ENCODE peak calls at places on chromosomes 4 and X, in seven cellular contexts. One of them, this sample, is unnamed.
A peak's percentile ranks its signal among the peaks of the same experiment; 100 is the strongest.

GRCh38 chr4:129641179-129641578 is 545.2 kb downstream of the C4orf33 start:
- DNase-seq in GM23338: peak; percentile 85
- DNase-seq in uterus: no peak
- DNase-seq in suprapubic skin: no peak
- DNase-seq in lower lobe of right lung: no peak
- DNase-seq in A549: peak; percentile 44
- DNase-seq in tibial nerve: peak; percentile 86
- DNase-seq in this sample: peak; percentile 4

GRCh38 chrX:15334561-15334960 is 762 bp downstream of the PIGA start:
- DNase-seq in GM23338: no peak
- DNase-seq in uterus: no peak
- DNase-seq in suprapubic skin: no peak
- DNase-seq in lower lobe of right lung: no peak
- DNase-seq in A549: no peak
- DNase-seq in tibial nerve: no peak
- DNase-seq in this sample: no peak

GRCh38 chr4:24774452-24774851 is 20.9 kb upstream of the SOD3 start:
- DNase-seq in GM23338: no peak
- DNase-seq in uterus: no peak
- DNase-seq in suprapubic skin: no peak
- DNase-seq in lower lobe of right lung: no peak
- DNase-seq in A549: no peak
- DNase-seq in tibial nerve: no peak
- DNase-seq in this sample: no peak

GRCh38 chrX:22538581-22538980 is 265.9 kb downstream of the CBLL2 start:
- DNase-seq in GM23338: no peak
- DNase-seq in uterus: no peak
- DNase-seq in suprapubic skin: no peak
- DNase-seq in lower lobe of right lung: no peak
- DNase-seq in A549: no peak
- DNase-seq in tibial nerve: no peak
- DNase-seq in this sample: no peak

GRCh38 chr4:183889190-183889589 is 15.9 kb upstream of the STOX2 start:
- DNase-seq in GM23338: no peak
- DNase-seq in uterus: no peak
- DNase-seq in suprapubic skin: no peak
- DNase-seq in lower lobe of right lung: no peak
- DNase-seq in A549: no peak
- DNase-seq in tibial nerve: no peak
- DNase-seq in this sample: no peak

GRCh38 chr4:180059216-180059881 is 2183.9 kb upstream of the TENM3 start:
- DNase-seq in GM23338: peak; percentile 55
- DNase-seq in uterus: no peak
- DNase-seq in suprapubic skin: no peak
- DNase-seq in lower lobe of right lung: no peak
- DNase-seq in A549: no peak
- DNase-seq in tibial nerve: no peak
- DNase-seq in this sample: no peak

GRCh38 chrX:9062621-9063020 is 28.7 kb upstream of the FAM9B start:
- DNase-seq in GM23338: no peak
- DNase-seq in uterus: no peak
- DNase-seq in suprapubic skin: no peak
- DNase-seq in lower lobe of right lung: no peak
- DNase-seq in A549: no peak
- DNase-seq in tibial nerve: no peak
- DNase-seq in this sample: no peak

GRCh38 chrX:43661521-43662240 is 5.6 kb downstream of the MAOA start:
- DNase-seq in GM23338: no peak
- DNase-seq in uterus: no peak
- DNase-seq in suprapubic skin: no peak
- DNase-seq in lower lobe of right lung: no peak
- DNase-seq in A549: no peak
- DNase-seq in tibial nerve: peak; percentile 16
- DNase-seq in this sample: no peak

GRCh38 chr4:107863850-107864371 is 39.2 kb downstream of the SGMS2 start:
- DNase-seq in GM23338: no peak
- DNase-seq in uterus: no peak
- DNase-seq in suprapubic skin: no peak
- DNase-seq in lower lobe of right lung: no peak
- DNase-seq in A549: peak; percentile 19
- DNase-seq in tibial nerve: no peak
- DNase-seq in this sample: no peak

GRCh38 chrX:119669424-119670037 is 23.4 kb downstream of the SEPTIN6 start:
- DNase-seq in GM23338: no peak
- DNase-seq in uterus: peak; percentile 30
- DNase-seq in suprapubic skin: no peak
- DNase-seq in lower lobe of right lung: no peak
- DNase-seq in A549: no peak
- DNase-seq in tibial nerve: no peak
- DNase-seq in this sample: no peak

GRCh38 chr4:25635501-25635900 is 20.1 kb upstream of the SLC34A2 start:
- DNase-seq in GM23338: no peak
- DNase-seq in uterus: no peak
- DNase-seq in suprapubic skin: no peak
- DNase-seq in lower lobe of right lung: no peak
- DNase-seq in A549: no peak
- DNase-seq in tibial nerve: no peak
- DNase-seq in this sample: no peak

GRCh38 chr4:6546681-6547447 is 28.1 kb upstream of the MAN2B2 start:
- DNase-seq in GM23338: peak; percentile 94
- DNase-seq in uterus: no peak
- DNase-seq in suprapubic skin: no peak
- DNase-seq in lower lobe of right lung: no peak
- DNase-seq in A549: peak; percentile 75
- DNase-seq in tibial nerve: no peak
- DNase-seq in this sample: no peak

GRCh38 chrX:20063716-20064351 is 52.9 kb downstream of the MAP7D2 start:
- DNase-seq in GM23338: peak; percentile 41
- DNase-seq in uterus: no peak
- DNase-seq in suprapubic skin: no peak
- DNase-seq in lower lobe of right lung: no peak
- DNase-seq in A549: no peak
- DNase-seq in tibial nerve: no peak
- DNase-seq in this sample: no peak

GRCh38 chrX:79182616-79183015 is 38.1 kb downstream of the GPR174 start:
- DNase-seq in GM23338: no peak
- DNase-seq in uterus: no peak
- DNase-seq in suprapubic skin: no peak
- DNase-seq in lower lobe of right lung: no peak
- DNase-seq in A549: no peak
- DNase-seq in tibial nerve: no peak
- DNase-seq in this sample: no peak

GRCh38 chr4:55393461-55394320 is 2.1 kb upstream of the TMEM165 start:
- DNase-seq in GM23338: no peak
- DNase-seq in uterus: no peak
- DNase-seq in suprapubic skin: no peak
- DNase-seq in lower lobe of right lung: no peak
- DNase-seq in A549: no peak
- DNase-seq in tibial nerve: no peak
- DNase-seq in this sample: no peak

GRCh38 chr4:176435891-176436499 is 116.2 kb downstream of the SPCS3 start:
- DNase-seq in GM23338: no peak
- DNase-seq in uterus: no peak
- DNase-seq in suprapubic skin: no peak
- DNase-seq in lower lobe of right lung: no peak
- DNase-seq in A549: no peak
- DNase-seq in tibial nerve: no peak
- DNase-seq in this sample: no peak

GRCh38 chr4:41935652-41936021 is 408 bp downstream of the TMEM33 start:
- DNase-seq in GM23338: no peak
- DNase-seq in uterus: no peak
- DNase-seq in suprapubic skin: no peak
- DNase-seq in lower lobe of right lung: no peak
- DNase-seq in A549: peak; percentile 16
- DNase-seq in tibial nerve: no peak
- DNase-seq in this sample: peak; percentile 21

GRCh38 chr4:56953680-56954520 is 23.5 kb downstream of the NOA1 start:
- DNase-seq in GM23338: no peak
- DNase-seq in uterus: no peak
- DNase-seq in suprapubic skin: no peak
- DNase-seq in lower lobe of right lung: no peak
- DNase-seq in A549: no peak
- DNase-seq in tibial nerve: no peak
- DNase-seq in this sample: no peak

GRCh38 chr4:182748949-182749348 is 168.2 kb downstream of the DCTD start:
- DNase-seq in GM23338: no peak
- DNase-seq in uterus: no peak
- DNase-seq in suprapubic skin: no peak
- DNase-seq in lower lobe of right lung: no peak
- DNase-seq in A549: no peak
- DNase-seq in tibial nerve: no peak
- DNase-seq in this sample: no peak

GRCh38 chr4:6727943-6728250 is 11.9 kb downstream of the BLOC1S4 start:
- DNase-seq in GM23338: no peak
- DNase-seq in uterus: no peak
- DNase-seq in suprapubic skin: no peak
- DNase-seq in lower lobe of right lung: no peak
- DNase-seq in A549: no peak
- DNase-seq in tibial nerve: no peak
- DNase-seq in this sample: no peak

GRCh38 chrX:107029752-107030151 is 29.7 kb upstream of the MORC4 start:
- DNase-seq in GM23338: no peak
- DNase-seq in uterus: no peak
- DNase-seq in suprapubic skin: no peak
- DNase-seq in lower lobe of right lung: no peak
- DNase-seq in A549: no peak
- DNase-seq in tibial nerve: no peak
- DNase-seq in this sample: no peak

GRCh38 chrX:7147431-7147977 is at the start of gene STS:
- DNase-seq in GM23338: peak; percentile 29
- DNase-seq in uterus: peak; percentile 48
- DNase-seq in suprapubic skin: peak; percentile 68
- DNase-seq in lower lobe of right lung: peak; percentile 58
- DNase-seq in A549: no peak
- DNase-seq in tibial nerve: peak; percentile 4
- DNase-seq in this sample: peak; percentile 12

GRCh38 chrX:76172325-76172887 is 456 bp upstream of the PBDC1 start:
- DNase-seq in GM23338: no peak
- DNase-seq in uterus: no peak
- DNase-seq in suprapubic skin: no peak
- DNase-seq in lower lobe of right lung: no peak
- DNase-seq in A549: no peak
- DNase-seq in tibial nerve: no peak
- DNase-seq in this sample: no peak

GRCh38 chrX:2819345-2820130 is 9.2 kb upstream of the GYG2 start:
- DNase-seq in GM23338: no peak
- DNase-seq in uterus: no peak
- DNase-seq in suprapubic skin: no peak
- DNase-seq in lower lobe of right lung: no peak
- DNase-seq in A549: peak; percentile 45
- DNase-seq in tibial nerve: no peak
- DNase-seq in this sample: no peak

GRCh38 chr4:31175242-31175910 is 455.2 kb downstream of the PCDH7 start:
- DNase-seq in GM23338: no peak
- DNase-seq in uterus: no peak
- DNase-seq in suprapubic skin: no peak
- DNase-seq in lower lobe of right lung: no peak
- DNase-seq in A549: no peak
- DNase-seq in tibial nerve: no peak
- DNase-seq in this sample: no peak

DNA sequence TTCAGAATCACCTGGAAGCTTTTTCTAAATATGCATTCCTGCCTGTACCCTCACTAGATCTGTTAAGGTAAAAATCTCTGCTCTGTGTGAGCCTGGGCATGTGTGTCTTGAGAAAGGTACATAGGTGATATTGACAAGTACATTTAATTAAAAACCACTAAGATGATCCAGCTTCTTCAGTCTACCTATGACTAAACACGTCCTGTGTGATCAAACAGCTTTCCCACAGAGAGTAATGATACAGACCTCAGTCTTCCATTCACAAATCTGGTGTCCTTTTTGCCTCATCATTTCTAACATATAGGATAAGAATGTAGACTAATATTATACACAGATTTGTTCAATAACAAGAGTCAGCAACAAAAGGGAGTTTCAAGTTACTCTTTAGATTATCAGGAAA is 42.6 kb downstream of the GALNT7 start:
- DNase-seq in GM23338: no peak
- DNase-seq in uterus: no peak
- DNase-seq in suprapubic skin: no peak
- DNase-seq in lower lobe of right lung: no peak
- DNase-seq in A549: no peak
- DNase-seq in tibial nerve: no peak
- DNase-seq in this sample: no peak
- H3K27ac ChIP-seq in GM23338: no peak overlapping the region
- H3K27ac ChIP-seq in uterus: no peak overlapping the region
- H3K27ac ChIP-seq in suprapubic skin: no peak overlapping the region
- H3K27ac ChIP-seq in lower lobe of right lung: no peak overlapping the region
- H3K27ac ChIP-seq in A549: peak overlapping the region; percentile 61
- H3K27ac ChIP-seq in tibial nerve: no peak overlapping the region
- H3K27ac ChIP-seq in this sample: no peak overlapping the region

GRCh38 chrX:39310925-39311324 is 509.7 kb downstream of the MID1IP1 start:
- DNase-seq in GM23338: no peak
- DNase-seq in uterus: no peak
- DNase-seq in suprapubic skin: no peak
- DNase-seq in lower lobe of right lung: no peak
- DNase-seq in A549: no peak
- DNase-seq in tibial nerve: no peak
- DNase-seq in this sample: no peak

GRCh38 chrX:39308126-39308525 is 506.9 kb downstream of the MID1IP1 start:
- DNase-seq in GM23338: no peak
- DNase-seq in uterus: no peak
- DNase-seq in suprapubic skin: no peak
- DNase-seq in lower lobe of right lung: no peak
- DNase-seq in A549: no peak
- DNase-seq in tibial nerve: no peak
- DNase-seq in this sample: no peak

GRCh38 chrX:39309018-39309620 is 507.9 kb downstream of the MID1IP1 start:
- DNase-seq in GM23338: no peak
- DNase-seq in uterus: peak; percentile 51
- DNase-seq in suprapubic skin: no peak
- DNase-seq in lower lobe of right lung: no peak
- DNase-seq in A549: peak; percentile 1
- DNase-seq in tibial nerve: peak; percentile 11
- DNase-seq in this sample: no peak

GRCh38 chrX:39311646-39312045 is 510.4 kb downstream of the MID1IP1 start:
- DNase-seq in GM23338: no peak
- DNase-seq in uterus: no peak
- DNase-seq in suprapubic skin: no peak
- DNase-seq in lower lobe of right lung: no peak
- DNase-seq in A549: no peak
- DNase-seq in tibial nerve: no peak
- DNase-seq in this sample: no peak

GRCh38 chrX:39309721-39310152 is 508.5 kb downstream of the MID1IP1 start:
- DNase-seq in GM23338: no peak
- DNase-seq in uterus: peak; percentile 41
- DNase-seq in suprapubic skin: no peak
- DNase-seq in lower lobe of right lung: no peak
- DNase-seq in A549: peak; percentile 1
- DNase-seq in tibial nerve: peak; percentile 12
- DNase-seq in this sample: no peak
- H3K4me1 ChIP-seq in GM23338: no peaks in the 10 kb centered on the region
- H3K4me1 ChIP-seq in uterus: no peaks in the 10 kb centered on the region
- H3K4me1 ChIP-seq in suprapubic skin: peaks cover 8% of the 10 kb centered on the region
- H3K4me1 ChIP-seq in lower lobe of right lung: no peaks in the 10 kb centered on the region
- H3K4me1 ChIP-seq in A549: no peaks in the 10 kb centered on the region
- H3K4me1 ChIP-seq in tibial nerve: peaks cover 17% of the 10 kb centered on the region
- H3K4me1 ChIP-seq in this sample: no peaks in the 10 kb centered on the region

GRCh38 chr4:123661080-123661737 is 264.6 kb downstream of the SPRY1 start:
- DNase-seq in GM23338: peak; percentile 32
- DNase-seq in uterus: no peak
- DNase-seq in suprapubic skin: no peak
- DNase-seq in lower lobe of right lung: no peak
- DNase-seq in A549: no peak
- DNase-seq in tibial nerve: no peak
- DNase-seq in this sample: no peak
- TF ChIP-seq CTCF in GM23338: peak; percentile 69
- TF ChIP-seq CTCF in uterus: peak; percentile 27
- TF ChIP-seq CTCF in suprapubic skin: peak; percentile 24
- TF ChIP-seq CTCF in lower lobe of right lung: peak; percentile 54
- TF ChIP-seq CTCF in A549: peak; percentile 65
- TF ChIP-seq CTCF in tibial nerve: no peak
- TF ChIP-seq CTCF in this sample: peak; percentile 61

GRCh38 chrX:13780868-13781427 is 35.9 kb downstream of the GPM6B start:
- DNase-seq in GM23338: no peak
- DNase-seq in uterus: no peak
- DNase-seq in suprapubic skin: no peak
- DNase-seq in lower lobe of right lung: no peak
- DNase-seq in A549: no peak
- DNase-seq in tibial nerve: no peak
- DNase-seq in this sample: no peak
- H3K27ac ChIP-seq in GM23338: peak overlapping the region; percentile 32
- H3K27ac ChIP-seq in uterus: no peak overlapping the region
- H3K27ac ChIP-seq in suprapubic skin: no peak overlapping the region
- H3K27ac ChIP-seq in lower lobe of right lung: no peak overlapping the region
- H3K27ac ChIP-seq in A549: no peak overlapping the region
- H3K27ac ChIP-seq in tibial nerve: peak overlapping the region; percentile 58
- H3K27ac ChIP-seq in this sample: no peak overlapping the region